ENCODE peak calls at places on chromosomes 6 and 20, in seven cellular contexts. T, U, M, F, O, K and D are unnamed samples.

GRCh38 chr6:291697-292505 is at the start of gene DUSP22:
- DNase-seq in T (peak; percentile 81), U (peak; percentile 95), M (peak; percentile 87), F (peak; percentile 78), O (peak; percentile 85), K (peak; percentile 97), D (peak; percentile 92)

GRCh38 chr20:59632426-59633113 is 28.2 kb downstream of the PHACTR3 start:
- DNase-seq in T (no peak), U (no peak), M (no peak), F (no peak), O (no peak), K (no peak), D (no peak)

GRCh38 chr20:38973546-38974120 is 11.5 kb downstream of the DHX35 start:
- DNase-seq in T (no peak), U (no peak), M (no peak), F (no peak), O (peak; percentile 40), K (no peak), D (no peak)

GRCh38 chr20:51987812-51988211 is 185.5 kb upstream of the SALL4 start:
- DNase-seq in T (no peak), U (no peak), M (no peak), F (peak; percentile 17), O (no peak), K (no peak), D (no peak)

GRCh38 chr6:148242180-148242579 is 100.5 kb upstream of the SASH1 start:
- DNase-seq in T (no peak), U (no peak), M (no peak), F (no peak), O (no peak), K (no peak), D (no peak)

GRCh38 chr6:39929733-39930461 is 4.4 kb downstream of the MOCS1 start:
- DNase-seq in T (no peak), U (no peak), M (no peak), F (no peak), O (peak; percentile 56), K (no peak), D (no peak)

GRCh38 chr6:147201885-147202515 is 2.2 kb upstream of the STXBP5 start:
- DNase-seq in T (peak; percentile 21), U (peak; percentile 66), M (peak; percentile 22), F (peak; percentile 81), O (no peak), K (no peak), D (peak; percentile 41)

GRCh38 chr20:47717421-47717820 is 67.9 kb downstream of the SULF2 start:
- DNase-seq in T (no peak), U (no peak), M (no peak), F (no peak), O (no peak), K (no peak), D (no peak)

GRCh38 chr20:38230957-38231785 is 29.4 kb downstream of the KIAA1755 start:
- DNase-seq in T (no peak), U (no peak), M (no peak), F (no peak), O (no peak), K (no peak), D (no peak)

GRCh38 chr6:127776320-127776719 is 124.5 kb downstream of the THEMIS start:
- DNase-seq in T (no peak), U (no peak), M (no peak), F (no peak), O (no peak), K (no peak), D (peak; percentile 33)

GRCh38 chr6:3808759-3809514 is 40.2 kb upstream of the FAM50B start:
- DNase-seq in T (no peak), U (no peak), M (no peak), F (peak; percentile 77), O (peak; percentile 95), K (peak; percentile 89), D (no peak)

GRCh38 chr20:3744806-3745685 is 12.6 kb downstream of the HSPA12B start:
- DNase-seq in T (peak; percentile 100), U (no peak), M (peak; percentile 79), F (peak; percentile 95), O (peak; percentile 15), K (peak; percentile 95), D (peak; percentile 86)

GRCh38 chr6:4936681-4937041 is 67.2 kb downstream of the RPP40 start:
- DNase-seq in T (no peak), U (no peak), M (no peak), F (peak; percentile 53), O (peak; percentile 58), K (peak; percentile 37), D (peak; percentile 12)

GRCh38 chr20:50959543-50960126 is 1.0 kb downstream of the MOCS3 start:
- DNase-seq in T (no peak), U (no peak), M (no peak), F (no peak), O (peak; percentile 33), K (no peak), D (no peak)

GRCh38 chr6:3504354-3504753 is 47.5 kb upstream of the SLC22A23 start:
- DNase-seq in T (no peak), U (no peak), M (no peak), F (no peak), O (no peak), K (no peak), D (no peak)

GRCh38 chr6:128025478-128025877 is 124.6 kb upstream of the THEMIS start:
- DNase-seq in T (no peak), U (no peak), M (no peak), F (no peak), O (no peak), K (no peak), D (no peak)

GRCh38 chr6:168784426-168784825 is 343.4 kb downstream of the SMOC2 start:
- DNase-seq in T (no peak), U (no peak), M (no peak), F (no peak), O (no peak), K (no peak), D (no peak)

GRCh38 chr6:41080623-41081022 is 7.8 kb downstream of the NFYA start:
- DNase-seq in T (no peak), U (no peak), M (no peak), F (no peak), O (no peak), K (no peak), D (peak; percentile 17)

GRCh38 chr20:7841291-7841966 is 98.8 kb downstream of the HAO1 start:
- DNase-seq in T (no peak), U (no peak), M (no peak), F (peak; percentile 70), O (peak; percentile 94), K (peak; percentile 87), D (no peak)

GRCh38 chr20:44979090-44979621 is 12.8 kb downstream of the STK4 start:
- DNase-seq in T (no peak), U (no peak), M (no peak), F (no peak), O (peak; percentile 35), K (no peak), D (peak; percentile 86)

GRCh38 chr20:20407891-20408805 is 40.2 kb downstream of the INSM1 start:
- DNase-seq in T (no peak), U (peak; percentile 74), M (peak; percentile 64), F (peak; percentile 32), O (peak; percentile 61), K (no peak), D (no peak)

DNA sequence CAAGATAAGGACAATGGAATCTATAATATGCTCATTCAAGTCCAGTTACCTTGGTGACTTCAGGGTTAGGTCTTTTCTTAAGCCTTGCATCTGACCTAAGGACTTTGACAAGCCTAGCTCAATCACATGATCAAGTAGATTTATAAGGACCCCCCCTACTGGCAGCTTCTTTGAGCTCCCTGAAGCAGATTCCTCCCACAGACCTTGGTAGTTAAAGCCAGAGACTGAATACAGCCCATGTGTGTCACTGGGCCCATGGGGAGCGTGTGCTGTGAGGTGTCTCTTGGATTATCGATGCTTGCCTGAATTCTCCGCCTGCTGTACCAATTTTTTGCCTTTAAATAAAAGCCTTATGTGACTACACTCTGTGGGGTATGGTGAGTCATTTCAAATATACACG is 372.7 kb upstream of the RGS17 start:
- DNase-seq in T (peak; percentile 36), U (peak; percentile 18), M (no peak), F (peak; percentile 14), O (peak; percentile 12), K (no peak), D (peak; percentile 5)
- TF ChIP-seq CTCF in T (peak; percentile 32), U (peak; percentile 16), M (no peak), F (no peak), O (peak; percentile 37), K (no peak), D (no peak)

DNA sequence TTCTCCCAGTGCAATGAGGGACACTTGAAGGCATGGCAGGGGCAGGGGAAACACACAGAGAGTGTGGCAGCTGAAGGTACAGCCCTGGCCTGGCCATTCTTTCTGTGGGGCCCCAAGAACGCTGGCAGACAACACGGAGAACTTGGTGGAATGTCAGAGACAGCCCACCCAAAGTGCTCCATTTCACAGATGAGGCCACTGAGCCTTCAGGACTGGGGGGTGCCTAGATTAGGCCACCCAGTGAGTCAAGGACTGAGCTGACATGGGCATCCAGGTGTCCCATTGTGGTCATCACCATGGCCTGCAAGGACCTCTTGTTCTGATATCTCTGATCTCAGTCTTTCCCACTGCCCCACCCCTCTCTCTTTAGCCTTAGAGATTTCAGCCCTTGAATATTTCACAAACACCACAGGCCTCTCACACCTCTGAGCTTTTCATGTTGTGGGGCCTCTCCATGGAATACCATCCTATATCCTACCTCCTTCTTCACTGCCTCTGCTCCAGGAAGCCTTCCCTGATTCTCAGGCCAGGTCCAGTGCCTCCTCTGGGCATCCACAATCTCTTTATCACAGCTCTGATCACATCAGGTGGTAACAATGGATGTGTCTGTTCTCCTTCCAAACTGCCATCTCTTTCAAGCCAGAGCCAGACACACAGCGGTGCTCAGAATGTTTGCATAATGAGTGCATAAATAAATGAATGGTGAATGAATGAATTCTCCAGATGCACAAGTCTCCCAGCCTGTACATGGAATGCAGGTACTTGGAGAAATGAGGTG is 2.0 kb upstream of the RSPO4 start:
- DNase-seq in T (no peak), U (no peak), M (no peak), F (no peak), O (no peak), K (no peak), D (no peak)
- TF ChIP-seq CTCF in T (no peak), U (no peak), M (no peak), F (no peak), O (no peak), K (no peak), D (no peak)

DNA sequence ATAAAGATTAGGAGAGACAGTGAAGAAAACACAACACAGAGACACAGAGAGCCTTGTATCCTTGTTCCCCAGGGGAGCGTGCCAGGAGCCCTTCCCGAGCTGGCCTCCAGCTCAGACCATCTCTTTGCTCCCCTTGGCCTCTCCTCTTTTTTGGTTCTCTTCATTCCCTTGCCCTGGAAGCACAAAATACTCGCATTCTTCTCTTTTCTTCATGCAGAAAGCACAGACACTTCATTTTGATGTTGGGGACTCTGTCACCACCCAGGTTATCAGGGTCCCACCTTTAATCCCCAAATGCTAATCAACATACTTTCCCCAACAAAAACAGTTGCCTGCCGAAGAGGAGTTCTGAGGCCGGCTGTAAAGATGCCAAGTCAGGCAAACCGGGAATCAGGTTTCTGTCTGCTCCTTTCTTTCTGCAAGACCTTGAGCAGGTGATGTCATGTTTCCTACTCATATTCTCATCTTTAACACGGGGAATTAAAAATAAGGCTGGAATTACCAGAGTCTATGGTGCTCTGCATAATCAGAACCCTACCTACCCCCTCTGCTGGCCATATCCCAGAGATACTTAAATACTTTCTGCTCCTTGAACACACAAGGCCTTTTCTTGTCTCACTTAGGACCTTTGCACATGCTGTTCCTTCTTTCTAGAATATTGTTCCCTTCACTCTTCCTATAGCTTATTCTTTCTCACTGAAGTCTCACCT is 21.7 kb downstream of the TGM6 start:
- DNase-seq in T (no peak), U (no peak), M (no peak), F (peak; percentile 54), O (peak; percentile 66), K (peak; percentile 69), D (no peak)
- TF ChIP-seq CTCF in T (no peak), U (peak; percentile 28), M (peak; percentile 41), F (peak; percentile 54), O (peak; percentile 74), K (peak; percentile 47), D (no peak)

GRCh38 chr6:124903797-124904196 is 58.4 kb upstream of the RNF217 start:
- DNase-seq in T (no peak), U (no peak), M (no peak), F (no peak), O (no peak), K (no peak), D (no peak)
- TF ChIP-seq CTCF in T (no peak), U (no peak), M (no peak), F (no peak), O (no peak), K (no peak), D (no peak)